ENCODE peak calls at places on chromosomes 2 and 18, in four cellular contexts. W is adrenal gland, A is H54, P is uterus. H is an unnamed sample.

GRCh38 chr2:178265851-178266250 is 71.5 kb downstream of the OSBPL6 start:
- DNase-seq in P (no peak), W (no peak), A (no peak), H (no peak)

GRCh38 chr18:28767781-28768211 is 590.9 kb upstream of the CDH2 start:
- DNase-seq in A (no peak), P (no peak), W (no peak), H (no peak)

GRCh38 chr2:16334886-16335605 is 330.6 kb downstream of the CYRIA start:
- DNase-seq in P (no peak), A (no peak), W (no peak), H (no peak)

GRCh38 chr2:136871424-136871823 is 106.1 kb downstream of the THSD7B start:
- DNase-seq in A (no peak), P (no peak), W (no peak), H (no peak)

GRCh38 chr2:72824224-72824842 is 1.5 kb downstream of the EXOC6B start:
- DNase-seq in P (no peak), W (peak), A (peak), H (no peak)

GRCh38 chr2:120736955-120737801 is 1.5 kb downstream of the GLI2 start:
- DNase-seq in W (no peak), A (no peak), P (peak), H (peak)

GRCh38 chr18:60978338-60978737 is 354.9 kb upstream of the CDH20 start:
- DNase-seq in A (peak), W (peak), P (no peak), H (no peak)

GRCh38 chr2:177271981-177272666 is 7.6 kb upstream of the NFE2L2 start:
- DNase-seq in A (no peak), P (no peak), W (no peak), H (no peak)

GRCh38 chr2:38146917-38147307 is 71.0 kb upstream of the CYP1B1 start:
- DNase-seq in P (peak), A (peak), W (peak), H (no peak)
- TF ChIP-seq POLR2A in P (no peak), A (no peak), W (no peak), H (no peak)

GRCh38 chr18:48137354-48138208 is 207.1 kb upstream of the SMAD2 start:
- DNase-seq in P (no peak), A (no peak), W (peak), H (peak)

GRCh38 chr18:48134609-48135008 is 204.2 kb upstream of the SMAD2 start:
- DNase-seq in W (peak), A (no peak), P (no peak), H (peak)

GRCh38 chr18:48135436-48135966 is 205.0 kb upstream of the SMAD2 start:
- DNase-seq in W (peak), P (no peak), A (no peak), H (peak)

GRCh38 chr18:48136544-48137353 is 206.3 kb upstream of the SMAD2 start:
- DNase-seq in W (peak), P (peak), A (no peak), H (peak)

GRCh38 chr18:48136051-48136543 is 205.6 kb upstream of the SMAD2 start:
- DNase-seq in A (no peak), W (peak), P (peak), H (peak)
- TF ChIP-seq POLR2A in A (no peak), W (no peak), P (no peak), H (no peak)

GRCh38 chr2:37171624-37171950 is 14.8 kb upstream of the EIF2AK2 start:
- DNase-seq in A (no peak), P (no peak), W (no peak), H (no peak)
- TF ChIP-seq POLR2A in A (no peak), P (no peak), W (no peak), H (no peak)

GRCh38 chr2:10249798-10250197 is 52.9 kb upstream of the HPCAL1 start:
- DNase-seq in P (no peak), W (no peak), A (no peak), H (no peak)

GRCh38 chr2:10253596-10254372 is 48.9 kb upstream of the HPCAL1 start:
- DNase-seq in P (no peak), A (no peak), W (no peak), H (peak)

GRCh38 chr2:10254373-10255188 is 48.1 kb upstream of the HPCAL1 start:
- DNase-seq in W (no peak), P (peak), A (peak), H (peak)

GRCh38 chr2:10252651-10253050 is 50.1 kb upstream of the HPCAL1 start:
- DNase-seq in W (no peak), P (no peak), A (no peak), H (no peak)

DNA sequence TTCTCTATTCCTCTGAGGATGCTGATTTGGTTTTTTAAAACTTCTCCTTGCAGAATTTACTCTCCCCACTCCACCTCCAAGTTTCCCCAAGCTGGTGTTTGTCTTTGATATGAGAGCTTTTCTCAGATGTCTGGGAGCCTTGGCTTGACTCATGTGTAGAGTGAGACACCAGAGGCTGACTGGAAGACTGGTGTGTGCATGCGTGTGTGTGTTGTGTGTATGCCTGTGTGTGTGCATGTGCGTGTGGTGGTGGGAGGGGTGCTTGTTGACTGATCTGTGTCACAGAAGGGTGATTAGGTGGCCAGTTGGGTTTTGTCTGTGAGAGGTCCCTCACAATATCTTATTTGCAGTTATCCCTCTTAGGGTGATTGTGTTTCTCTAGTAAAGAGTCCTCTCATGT is 50.5 kb upstream of the HPCAL1 start:
- DNase-seq in A (no peak), P (no peak), W (no peak), H (peak)
- TF ChIP-seq POLR2A in A (no peak), P (no peak), W (no peak), H (no peak)

DNA sequence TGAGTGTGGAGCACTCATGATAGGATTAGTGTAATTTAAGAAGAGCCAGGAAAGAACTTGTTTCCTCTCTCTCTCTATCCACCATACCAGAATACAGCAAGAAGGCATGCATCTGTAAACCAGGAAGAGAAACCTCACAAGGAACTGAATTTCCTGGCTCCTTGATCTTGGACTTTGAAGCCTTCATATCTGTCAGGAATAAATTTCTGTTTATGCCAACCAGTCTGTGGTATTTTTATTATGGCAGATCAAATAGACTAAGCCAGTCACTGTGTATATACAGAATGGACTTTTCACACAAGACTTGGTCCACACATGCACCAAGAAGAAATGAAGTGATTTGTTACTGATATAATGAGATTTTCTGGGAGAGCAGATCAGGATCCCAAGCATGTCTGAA is 930.1 kb upstream of the TMEFF2 start:
- DNase-seq in W (no peak), A (no peak), P (no peak), H (no peak)
- TF ChIP-seq POLR2A in W (no peak), A (no peak), P (no peak), H (no peak)

GRCh38 chr2:43826305-43827250 is 12.1 kb downstream of the ABCG5 start:
- DNase-seq in A (no peak), W (no peak), P (no peak), H (no peak)

GRCh38 chr2:43825841-43826240 is 12.8 kb downstream of the ABCG5 start:
- DNase-seq in W (no peak), A (no peak), P (no peak), H (no peak)

GRCh38 chr2:43832457-43832856 is 6.2 kb downstream of the ABCG5 start:
- DNase-seq in A (no peak), P (no peak), W (no peak), H (no peak)

GRCh38 chr2:43837033-43837432 is 1.6 kb downstream of the ABCG5 start:
- DNase-seq in P (no peak), A (no peak), W (no peak), H (no peak)

DNA sequence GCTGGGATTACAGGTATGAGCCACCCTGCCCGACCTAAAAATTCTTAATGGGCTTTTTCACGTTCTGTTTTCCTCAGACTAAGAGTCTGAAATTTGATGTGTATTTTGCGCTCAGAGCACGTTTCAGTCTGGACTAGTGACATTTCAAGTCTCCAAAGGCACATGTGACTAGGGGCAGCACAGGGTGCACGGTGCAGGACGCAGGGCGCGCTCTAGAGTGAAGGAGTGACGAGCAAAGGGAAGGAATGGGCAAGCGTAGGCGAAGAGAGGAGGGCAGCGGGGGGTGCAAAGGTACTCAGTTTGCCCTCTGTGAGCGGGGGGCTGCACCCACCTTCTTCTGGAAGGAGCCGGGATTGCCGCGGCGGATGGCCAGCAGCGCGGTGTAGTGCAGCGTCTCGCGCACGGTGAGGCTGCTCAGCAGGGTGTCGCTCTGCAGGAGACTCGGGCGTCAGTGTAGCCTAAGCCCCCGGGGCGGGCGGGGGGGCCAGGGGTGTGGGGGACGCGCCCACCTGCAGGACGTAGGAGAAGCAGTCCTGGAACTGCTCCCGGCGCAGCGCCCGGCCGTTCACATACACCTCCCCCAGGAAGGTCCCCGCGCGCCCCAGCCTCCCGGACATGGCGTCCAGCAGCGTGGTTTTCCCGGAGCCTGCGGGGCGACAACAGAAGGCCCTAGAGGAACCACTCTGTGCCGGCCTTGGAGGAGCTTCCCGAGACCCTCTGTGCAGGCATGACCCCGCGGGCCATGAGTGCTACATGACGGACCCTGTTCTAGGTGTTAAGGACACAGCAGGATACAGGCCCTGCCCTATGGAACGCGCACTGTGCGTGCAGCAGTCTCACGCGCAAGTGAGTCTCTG is 7.0 kb downstream of the ABCG5 start:
- DNase-seq in P (no peak), W (no peak), A (no peak), H (no peak)
- TF ChIP-seq POLR2A in P (no peak), W (no peak), A (no peak), H (no peak)

GRCh38 chr2:101253013-101253712 is 477 bp downstream of the CNOT11 start:
- DNase-seq in P (no peak), A (peak), W (peak), H (peak)
- TF ChIP-seq POLR2A in P (no peak), A (no peak), W (peak), H (no peak)

GRCh38 chr2:227472265-227473018 is 486 bp downstream of the AGFG1 start:
- DNase-seq in P (no peak), W (no peak), A (peak), H (peak)
- TF ChIP-seq POLR2A in P (no peak), W (no peak), A (no peak), H (no peak)

DNA sequence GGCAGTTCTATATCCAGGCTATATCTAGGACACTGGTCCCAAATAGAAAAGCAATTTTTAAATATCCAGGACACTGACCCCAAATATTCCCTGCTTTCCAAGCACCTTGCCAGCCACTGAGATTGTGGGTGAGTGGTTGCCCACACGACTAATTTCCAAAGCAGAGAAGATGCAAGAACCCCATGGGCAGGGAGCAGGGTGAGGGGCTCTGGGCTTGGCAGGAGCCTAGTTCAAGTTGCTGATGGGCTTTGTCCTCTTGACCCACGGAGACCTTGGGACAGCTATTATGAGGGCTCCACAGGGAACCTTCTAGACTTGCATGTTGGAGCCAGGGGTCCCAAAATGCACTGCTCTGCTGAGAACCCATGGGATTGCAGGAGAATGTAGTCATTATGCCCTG is 146.0 kb upstream of the SMAD2 start:
- DNase-seq in P (no peak), A (no peak), W (no peak), H (no peak)
- TF ChIP-seq POLR2A in P (no peak), A (no peak), W (no peak), H (no peak)

GRCh38 chr2:42794271-42795046 is 2.1 kb upstream of the HAAO start:
- DNase-seq in A (no peak), P (no peak), W (no peak), H (peak)
- TF ChIP-seq POLR2A in A (no peak), P (no peak), W (no peak), H (no peak)

H was measured in spleen.